ENCODE peak calls at places on chromosomes 2 and 18, in seven cellular contexts. T is BJ, C is hepatocyte, L is NB4, S is Peyer's patch, P is sigmoid colon, N is DND-41. M is an unnamed sample.

GRCh38 chr2:119230630-119231185 is 7.1 kb downstream of the STEAP3 start:
- DNase-seq in L (no peak), C (no peak), N (no peak), T (no peak), S (no peak), P (no peak), M (no peak)

GRCh38 chr18:26307161-26307773 is 81.0 kb downstream of the TAF4B start:
- DNase-seq in C (peak), P (no peak), L (peak), N (peak), T (no peak), S (no peak), M (no peak)

GRCh38 chr2:237433920-237434319 is 20.0 kb upstream of the COL6A3 start:
- DNase-seq in N (no peak), C (no peak), L (no peak), S (no peak), P (no peak), T (no peak), M (no peak)

GRCh38 chr2:10430886-10431622 is 17.1 kb downstream of the ODC1 start:
- DNase-seq in P (no peak), N (no peak), C (no peak), S (no peak), T (no peak), L (no peak), M (no peak)

GRCh38 chr2:58448065-58448507 is 207.0 kb upstream of the FANCL start:
- DNase-seq in L (peak), P (no peak), C (peak), S (peak), T (no peak), N (peak), M (no peak)

GRCh38 chr2:227118353-227118752 is 45.7 kb downstream of the COL4A4 start:
- DNase-seq in P (no peak), N (no peak), S (no peak), L (no peak), T (no peak), C (no peak), M (no peak)

GRCh38 chr2:42048318-42049251 is 764 bp downstream of the PKDCC start:
- DNase-seq in N (no peak), L (no peak), P (peak), T (no peak), C (no peak), S (peak), M (peak)

GRCh38 chr2:105431367-105432088 is 32.7 kb upstream of the FHL2 start:
- DNase-seq in P (peak), C (no peak), L (no peak), S (no peak), N (no peak), T (no peak), M (peak)

GRCh38 chr18:79912994-79913831 is 38.2 kb downstream of the SLC66A2 start:
- DNase-seq in L (no peak), T (no peak), S (no peak), P (no peak), C (peak), N (no peak), M (peak)

GRCh38 chr2:238761802-238762373 is 86.0 kb upstream of the TWIST2 start:
- DNase-seq in L (peak), N (peak), P (no peak), T (no peak), C (peak), S (no peak), M (no peak)

GRCh38 chr2:238016526-238016925 is 44.3 kb upstream of the SCLY start:
- DNase-seq in T (no peak), P (no peak), C (no peak), N (no peak), L (no peak), S (no peak), M (no peak)

GRCh38 chr2:130150181-130151144 is 5.6 kb upstream of the CCDC74B start:
- DNase-seq in C (no peak), L (no peak), P (peak), S (no peak), T (no peak), N (no peak), M (peak)

GRCh38 chr2:158723921-158724802 is 71.0 kb upstream of the DAPL1 start:
- DNase-seq in P (no peak), C (peak), T (no peak), N (no peak), L (peak), S (no peak), M (peak)

GRCh38 chr2:205716126-205716525 is 33.8 kb downstream of the NRP2 start:
- DNase-seq in P (no peak), T (no peak), S (peak), L (peak), C (no peak), N (no peak), M (no peak)
- TF ChIP-seq CTCF in P (peak), T (peak), S (peak), L (peak), C (no peak), N (no peak), M (no peak)

DNA sequence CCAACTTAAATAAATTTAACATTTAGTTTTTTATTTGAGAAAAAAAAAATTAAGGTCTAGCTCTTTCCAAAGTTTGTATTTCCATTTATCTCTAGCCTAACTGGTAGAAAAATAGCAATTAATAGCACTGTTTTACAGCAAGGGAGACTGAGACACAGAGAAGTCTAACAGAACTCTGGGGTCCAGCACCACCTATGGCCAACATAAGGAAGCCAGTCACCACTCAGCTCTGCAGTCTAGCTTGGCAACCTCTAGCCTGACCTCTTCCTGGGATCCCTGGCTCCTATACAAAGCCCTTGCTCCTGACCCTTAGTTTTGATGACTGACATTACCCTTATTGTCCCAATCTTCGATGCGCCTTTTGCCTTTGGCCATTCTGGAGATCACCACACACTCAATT is 114.1 kb upstream of the TLK1 start:
- DNase-seq in T (no peak), S (no peak), L (no peak), P (no peak), C (no peak), N (no peak), M (no peak)
- TF ChIP-seq CTCF in T (no peak), S (no peak), L (no peak), P (no peak), C (no peak), N (no peak), M (no peak)

DNA sequence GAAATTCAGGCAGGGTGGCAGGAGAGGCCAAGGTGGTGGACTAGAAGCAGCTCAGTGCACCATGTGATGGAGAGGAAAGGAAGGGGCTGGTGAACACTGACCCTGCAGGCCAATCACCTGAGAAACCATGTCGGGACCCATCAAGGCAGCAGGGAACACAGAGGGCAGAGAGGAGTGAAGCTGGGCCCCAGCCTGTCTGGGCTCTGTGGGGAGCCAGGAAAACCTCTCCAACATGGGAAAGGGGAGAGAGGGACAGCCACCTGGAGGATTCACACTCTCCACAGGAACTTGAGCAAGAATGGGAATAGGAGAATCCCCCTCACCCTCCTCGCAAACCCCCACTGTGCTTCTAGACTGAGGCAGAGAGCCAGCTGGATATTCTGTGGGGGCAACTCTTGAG is 85.5 kb upstream of the CYP26B1 start:
- DNase-seq in S (no peak), T (no peak), N (no peak), L (no peak), P (no peak), C (no peak), M (no peak)
- TF ChIP-seq CTCF in S (no peak), T (no peak), N (no peak), L (no peak), P (no peak), C (no peak), M (no peak)

GRCh38 chr2:123771928-123772632 is 253.0 kb upstream of the CNTNAP5 start:
- DNase-seq in T (no peak), L (no peak), P (no peak), S (no peak), N (no peak), C (no peak), M (no peak)
- TF ChIP-seq CTCF in T (no peak), L (no peak), P (no peak), S (no peak), N (no peak), C (no peak), M (no peak)

GRCh38 chr2:8644605-8645175 is 37.2 kb upstream of the ID2 start:
- DNase-seq in P (peak), L (peak), N (peak), T (no peak), S (no peak), C (no peak), M (no peak)
- TF ChIP-seq CTCF in P (no peak), L (peak), N (peak), T (no peak), S (no peak), C (no peak), M (no peak)

GRCh38 chr2:67272195-67272594 is 124.9 kb upstream of the ETAA1 start:
- DNase-seq in C (no peak), T (no peak), N (no peak), S (no peak), L (no peak), P (no peak), M (no peak)

GRCh38 chr2:67277450-67277849 is 119.7 kb upstream of the ETAA1 start:
- DNase-seq in T (no peak), N (no peak), S (peak), L (no peak), C (no peak), P (no peak), M (no peak)
- TF ChIP-seq CTCF in T (no peak), N (no peak), S (peak), L (no peak), C (peak), P (no peak), M (peak)

GRCh38 chr2:200575957-200576356 is 9.9 kb upstream of the AOX1 start:
- DNase-seq in L (peak), T (no peak), C (no peak), P (no peak), S (no peak), N (no peak), M (no peak)
- TF ChIP-seq CTCF in L (no peak), T (peak), C (peak), P (no peak), S (peak), N (peak), M (peak)

GRCh38 chr2:207621640-207622039 is 3.6 kb downstream of the METTL21A start:
- DNase-seq in P (no peak), L (no peak), C (no peak), N (no peak), T (no peak), S (no peak), M (no peak)

GRCh38 chr2:207629553-207629952 is 4.4 kb upstream of the METTL21A start:
- DNase-seq in C (no peak), P (no peak), T (no peak), N (no peak), S (no peak), L (no peak), M (no peak)

GRCh38 chr2:207630491-207630890 is 5.3 kb upstream of the METTL21A start:
- DNase-seq in L (no peak), N (no peak), S (no peak), C (no peak), T (no peak), P (no peak), M (no peak)

GRCh38 chr2:207624170-207625013 is 802 bp downstream of the METTL21A start:
- DNase-seq in N (peak), P (peak), S (peak), T (no peak), C (peak), L (peak), M (peak)

DNA sequence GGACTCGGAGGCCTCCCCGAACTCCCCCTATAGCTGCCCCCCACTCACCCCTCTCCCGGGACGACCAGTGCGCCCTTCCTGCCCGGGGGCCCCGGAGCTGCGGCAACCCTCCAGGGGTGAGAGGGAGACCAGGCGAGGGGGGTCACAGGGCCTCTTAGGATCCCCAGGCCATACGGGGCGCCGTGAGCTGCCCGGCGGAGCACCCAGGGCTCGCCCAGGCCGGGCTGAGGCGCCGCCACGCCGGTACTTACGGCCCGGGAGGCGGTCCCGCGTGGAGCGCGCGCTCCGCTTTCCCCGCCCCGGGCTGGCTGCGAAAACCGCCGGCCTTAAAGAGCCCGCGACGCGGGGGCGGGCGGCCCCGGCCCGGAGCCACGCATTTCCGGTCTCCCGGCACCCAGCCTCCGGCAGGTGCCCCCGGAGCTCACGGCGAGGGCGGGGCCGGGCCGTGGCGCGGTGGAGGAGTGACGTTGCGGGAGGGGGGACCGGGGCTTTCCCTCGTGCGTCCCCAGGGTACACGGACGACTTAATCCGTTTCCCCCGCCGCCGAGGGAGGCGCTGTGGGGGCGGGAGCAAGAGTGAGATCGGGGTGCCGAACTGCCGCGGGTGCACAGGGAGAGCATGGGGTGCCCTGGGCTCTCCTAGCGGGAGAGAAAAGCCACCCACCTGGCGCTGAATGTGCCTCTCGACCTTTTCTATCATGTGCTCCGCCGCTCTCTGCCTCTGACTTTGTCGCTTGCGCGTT is at the start of gene METTL21A:
- DNase-seq in T (no peak), N (peak), L (peak), P (peak), C (peak), S (peak), M (peak)
- TF ChIP-seq CTCF in T (peak), N (peak), L (peak), P (peak), C (no peak), S (peak), M (peak)

GRCh38 chr18:49335677-49336076 is 124.8 kb downstream of the DYM start:
- DNase-seq in N (peak), L (peak), C (no peak), P (no peak), S (no peak), T (no peak), M (no peak)
- TF ChIP-seq CTCF in N (peak), L (no peak), C (peak), P (no peak), S (peak), T (no peak), M (no peak)